ENCODE peak calls at places on chromosome 4, in seven cellular contexts. I is NCI-H1105; K is AG08396; F is T-helper 2 cell; Z is epithelial cell of esophagus; M is activated naive CD4-positive, alpha-beta T cell treated with anti-CD3 and anti-CD28 coated beads for 36 hours; X is NCI-H748 treated with DMSO at 0.1 percent for 48 hours. L is an unnamed sample.

GRCh38 chr4:101140228-101140627 is 207.1 kb downstream of the PPP3CA start:
- DNase-seq in F (no peak), X (no peak), K (no peak), Z (peak), M (no peak), I (no peak), L (no peak)

GRCh38 chr4:139611391-139611790 is 54.2 kb upstream of the MGST2 start:
- DNase-seq in M (no peak), Z (no peak), K (no peak), X (no peak), F (no peak), I (no peak), L (no peak)

GRCh38 chr4:22978656-22979055 is 285.9 kb downstream of the GBA3 start:
- DNase-seq in K (no peak), I (no peak), M (no peak), Z (no peak), X (no peak), F (no peak), L (no peak)

GRCh38 chr4:112956458-112956857 is 93.0 kb upstream of the ANK2 start:
- DNase-seq in K (no peak), I (no peak), F (no peak), M (no peak), X (peak), Z (no peak), L (no peak)

GRCh38 chr4:21447320-21448055 is 501.1 kb downstream of the KCNIP4 start:
- DNase-seq in F (no peak), K (no peak), X (no peak), Z (peak), I (no peak), M (no peak), L (no peak)

GRCh38 chr4:75391489-75392166 is 122.6 kb downstream of the RCHY1 start:
- DNase-seq in I (no peak), M (no peak), K (no peak), F (no peak), X (no peak), Z (no peak), L (no peak)

GRCh38 chr4:152193059-152193458 is 342.8 kb downstream of the FBXW7 start:
- DNase-seq in X (no peak), K (no peak), F (no peak), I (no peak), Z (no peak), M (no peak), L (no peak)

GRCh38 chr4:152154433-152154832 is 381.5 kb downstream of the FBXW7 start:
- DNase-seq in F (no peak), M (no peak), K (no peak), X (no peak), I (no peak), Z (no peak), L (no peak)

GRCh38 chr4:54276633-54277426 is 47.7 kb downstream of the PDGFRA start:
- DNase-seq in X (no peak), I (no peak), F (no peak), M (no peak), K (no peak), Z (peak), L (peak)

GRCh38 chr4:6419452-6420028 is 52.9 kb downstream of the PPP2R2C start:
- DNase-seq in Z (no peak), K (no peak), M (no peak), I (no peak), F (no peak), X (no peak), L (no peak)

GRCh38 chr4:82798168-82799005 is at the start of gene SCD5:
- DNase-seq in K (peak), I (peak), M (peak), F (peak), Z (peak), X (peak), L (peak)

GRCh38 chr4:172770787-172771186 is 397.8 kb upstream of the GALNT7 start:
- DNase-seq in F (no peak), M (no peak), I (no peak), K (no peak), Z (no peak), X (no peak), L (no peak)

GRCh38 chr4:150297861-150298474 is 219.7 kb downstream of the DCLK2 start:
- DNase-seq in M (peak), F (no peak), K (no peak), I (peak), X (no peak), Z (peak), L (no peak)

GRCh38 chr4:70688795-70689231 is 481 bp downstream of the UTP3 start:
- DNase-seq in M (peak), F (no peak), I (no peak), X (no peak), Z (peak), K (no peak), L (no peak)

GRCh38 chr4:23789765-23790164 is 100.1 kb downstream of the PPARGC1A start:
- DNase-seq in M (no peak), K (peak), X (no peak), Z (peak), I (no peak), F (no peak), L (no peak)

GRCh38 chr4:72326692-72327632 is 242.1 kb downstream of the ADAMTS3 start:
- DNase-seq in M (no peak), X (peak), Z (peak), K (peak), F (no peak), I (no peak), L (no peak)

GRCh38 chr4:88792268-88792781 is 94.7 kb upstream of the NAP1L5 start:
- DNase-seq in M (peak), F (no peak), K (peak), X (no peak), I (no peak), Z (peak), L (no peak)

GRCh38 chr4:6892190-6892908 is 17.3 kb upstream of the TBC1D14 start:
- DNase-seq in K (peak), X (no peak), Z (peak), M (peak), F (peak), I (no peak), L (peak)

GRCh38 chr4:86544313-86544966 is 49.7 kb upstream of the PTPN13 start:
- DNase-seq in M (no peak), Z (no peak), K (no peak), I (no peak), X (no peak), F (peak), L (no peak)

GRCh38 chr4:68404153-68404552 is 43.1 kb upstream of the TMPRSS11E start:
- DNase-seq in K (no peak), F (no peak), Z (no peak), M (no peak), I (no peak), X (no peak), L (peak)

GRCh38 chr4:108920688-108921087 is 157.8 kb upstream of the ETNPPL start:
- DNase-seq in Z (no peak), M (no peak), F (no peak), X (no peak), I (no peak), K (no peak), L (no peak)

GRCh38 chr4:17577660-17578481 is 873 bp downstream of the LAP3 start:
- DNase-seq in F (peak), Z (peak), K (peak), I (peak), X (peak), M (peak), L (no peak)

GRCh38 chr4:185721190-185721948 is 90.6 kb downstream of the SORBS2 start:
- DNase-seq in I (no peak), M (no peak), K (no peak), X (no peak), Z (no peak), F (no peak), L (no peak)

GRCh38 chr4:188370781-188371180 is 231.5 kb downstream of the TRIML1 start:
- DNase-seq in F (no peak), Z (no peak), M (no peak), I (no peak), K (no peak), X (no peak), L (no peak)

GRCh38 chr4:53781614-53782467 is 190.6 kb upstream of the LNX1 start:
- DNase-seq in M (no peak), F (no peak), K (no peak), Z (peak), X (peak), I (no peak), L (no peak)

GRCh38 chr4:7539659-7540058 is 104.9 kb upstream of the PSAPL1 start:
- DNase-seq in Z (no peak), I (no peak), K (no peak), M (peak), X (no peak), F (peak), L (peak)

GRCh38 chr4:188109157-188109755 is at the start of gene TRIML2:
- DNase-seq in F (no peak), K (no peak), X (no peak), I (no peak), Z (peak), M (no peak), L (peak)

GRCh38 chr4:148243837-148244236 is 198.4 kb downstream of the NR3C2 start:
- DNase-seq in F (no peak), K (no peak), M (no peak), Z (no peak), X (no peak), I (no peak), L (no peak)

GRCh38 chr4:47531241-47531953 is 46.3 kb downstream of the ATP10D start:
- DNase-seq in K (peak), X (no peak), I (no peak), F (peak), Z (peak), M (peak), L (no peak)

GRCh38 chr4:44804301-44804700 is 77.9 kb upstream of the GNPDA2 start:
- DNase-seq in M (no peak), K (no peak), I (no peak), F (no peak), X (no peak), Z (no peak), L (no peak)

GRCh38 chr4:76950846-76951321 is 1.3 kb downstream of the SEPTIN11 start:
- DNase-seq in X (peak), M (no peak), I (peak), F (peak), K (peak), Z (peak), L (peak)

GRCh38 chr4:127505203-127505602 is 127.6 kb upstream of the INTU start:
- DNase-seq in I (peak), X (no peak), Z (peak), M (no peak), F (no peak), K (peak), L (no peak)

GRCh38 chr4:101458914-101459313 is 111.6 kb upstream of the PPP3CA start:
- DNase-seq in K (no peak), I (no peak), Z (no peak), M (no peak), F (no peak), X (no peak), L (no peak)